ENCODE peak calls at places on chromosomes 13 and 19, in eight cellular contexts. U is HEK293T, J is endothelial cell, N is PC-3, M is astrocyte of the hippocampus, K is heart right ventricle, R is fibroblast of the aortic adventitia, V is foreskin melanocyte. G is an unnamed sample.

GRCh38 chr13:109410868-109411267 is 375.5 kb downstream of the IRS2 start:
- DNase-seq in U (no peak), J (no peak), N (no peak), M (no peak), K (no peak), R (no peak), V (no peak), G (no peak)

GRCh38 chr13:86002921-86003488 is 203.8 kb upstream of the SLITRK6 start:
- DNase-seq in U (no peak), J (no peak), N (no peak), M (no peak), K (no peak), R (no peak), V (no peak), G (no peak)

GRCh38 chr13:97976551-97977375 is 23.3 kb downstream of the IPO5 start:
- DNase-seq in U (peak; percentile 40), J (peak; percentile 38), N (no peak), M (peak; percentile 40), K (peak; percentile 7), R (no peak), V (peak; percentile 9), G (peak; percentile 16)

GRCh38 chr13:65656740-65657329 is 1573.3 kb downstream of the PCDH9 start:
- DNase-seq in U (no peak), J (no peak), N (peak; percentile 37), M (peak; percentile 24), K (no peak), R (peak; percentile 57), V (no peak), G (peak; percentile 40)

GRCh38 chr13:48531416-48532145 is 1.3 kb downstream of the RCBTB2 start:
- DNase-seq in U (no peak), J (no peak), N (no peak), M (no peak), K (no peak), R (no peak), V (peak; percentile 19), G (peak; percentile 29)

GRCh38 chr13:62085832-62086231 is 670.2 kb upstream of the PCDH20 start:
- DNase-seq in U (no peak), J (no peak), N (no peak), M (peak; percentile 5), K (no peak), R (no peak), V (no peak), G (no peak)

GRCh38 chr19:40453151-40453735 is 9.1 kb upstream of the SERTAD3 start:
- DNase-seq in U (no peak), J (no peak), N (no peak), M (no peak), K (no peak), R (no peak), V (no peak), G (no peak)

GRCh38 chr13:84645196-84646071 is 763.2 kb upstream of the SLITRK1 start:
- DNase-seq in U (no peak), J (no peak), N (no peak), M (peak; percentile 52), K (no peak), R (peak; percentile 92), V (no peak), G (peak; percentile 30)

GRCh38 chr19:38869160-38869835 is 8.8 kb downstream of the RINL start:
- DNase-seq in U (no peak), J (no peak), N (no peak), M (no peak), K (no peak), R (no peak), V (no peak), G (no peak)

GRCh38 chr19:12794196-12794921 is 3.1 kb downstream of the JUNB start:
- DNase-seq in U (no peak), J (no peak), N (peak; percentile 9), M (peak; percentile 42), K (no peak), R (peak; percentile 75), V (no peak), G (no peak)

GRCh38 chr13:80339578-80339840 is 1.4 kb downstream of the SPRY2 start:
- DNase-seq in U (peak; percentile 53), J (peak; percentile 14), N (no peak), M (peak; percentile 59), K (no peak), R (no peak), V (peak; percentile 39), G (peak; percentile 56)

GRCh38 chr19:31290926-31291590 is 58.2 kb downstream of the TSHZ3 start:
- DNase-seq in U (no peak), J (no peak), N (no peak), M (no peak), K (no peak), R (no peak), V (peak; percentile 81), G (peak; percentile 65)

GRCh38 chr19:35337081-35337983 is 8.3 kb downstream of the CD22 start:
- DNase-seq in U (no peak), J (no peak), N (no peak), M (no peak), K (no peak), R (no peak), V (no peak), G (no peak)

GRCh38 chr19:42148270-42148669 is 16.0 kb upstream of the POU2F2 start:
- DNase-seq in U (no peak), J (no peak), N (no peak), M (no peak), K (no peak), R (no peak), V (no peak), G (no peak)

GRCh38 chr19:5676711-5677110 is 3.6 kb downstream of the MICOS13 start:
- DNase-seq in U (no peak), J (no peak), N (no peak), M (no peak), K (no peak), R (no peak), V (no peak), G (no peak)

GRCh38 chr19:16737909-16738308 is 18.3 kb downstream of the NWD1 start:
- DNase-seq in U (no peak), J (no peak), N (no peak), M (no peak), K (no peak), R (peak; percentile 15), V (no peak), G (no peak)

GRCh38 chr13:53015044-53015443 is 13.6 kb upstream of the OLFM4 start:
- DNase-seq in U (no peak), J (no peak), N (no peak), M (no peak), K (no peak), R (no peak), V (no peak), G (no peak)

GRCh38 chr13:103099894-103100293 is 33.7 kb upstream of the SLC10A2 start:
- DNase-seq in U (no peak), J (no peak), N (no peak), M (no peak), K (no peak), R (no peak), V (no peak), G (no peak)

GRCh38 chr13:32427852-32428580 is at the start of gene N4BP2L1:
- DNase-seq in U (no peak), J (peak; percentile 37), N (peak; percentile 32), M (peak; percentile 74), K (peak; percentile 79), R (peak; percentile 36), V (peak; percentile 38), G (no peak)

GRCh38 chr13:110396913-110397379 is 89.9 kb downstream of the COL4A2 start:
- DNase-seq in U (no peak), J (no peak), N (peak; percentile 92), M (peak; percentile 99), K (peak; percentile 83), R (peak; percentile 100), V (peak; percentile 98), G (peak; percentile 67)

GRCh38 chr19:1238373-1239303 is 833 bp upstream of the CBARP start:
- DNase-seq in U (no peak), J (no peak), N (no peak), M (no peak), K (no peak), R (no peak), V (no peak), G (no peak)

GRCh38 chr13:88887045-88887662 is 1216.0 kb downstream of the SLITRK5 start:
- DNase-seq in U (no peak), J (no peak), N (no peak), M (no peak), K (no peak), R (no peak), V (no peak), G (peak; percentile 90)

GRCh38 chr13:105773887-105774538 is 761.4 kb downstream of the EFNB2 start:
- DNase-seq in U (no peak), J (no peak), N (peak; percentile 72), M (peak; percentile 89), K (no peak), R (no peak), V (no peak), G (peak; percentile 11)

GRCh38 chr13:35865341-35866240 is 265.6 kb downstream of the DCLK1 start:
- DNase-seq in U (no peak), J (no peak), N (no peak), M (no peak), K (no peak), R (no peak), V (no peak), G (no peak)

GRCh38 chr19:2754659-2755447 is 15.0 kb upstream of the SLC39A3 start:
- DNase-seq in U (no peak), J (no peak), N (no peak), M (no peak), K (no peak), R (no peak), V (no peak), G (no peak)

GRCh38 chr19:861756-862528 is 2.5 kb downstream of the CFD start:
- DNase-seq in U (peak; percentile 87), J (no peak), N (peak; percentile 41), M (peak; percentile 35), K (no peak), R (no peak), V (no peak), G (peak; percentile 66)

GRCh38 chr19:2043269-2043641 is 7.8 kb downstream of the MKNK2 start:
- DNase-seq in U (no peak), J (no peak), N (no peak), M (no peak), K (peak; percentile 45), R (no peak), V (no peak), G (no peak)

GRCh38 chr19:10424011-10424637 is 3.8 kb downstream of the PDE4A start:
- DNase-seq in U (peak; percentile 90), J (peak; percentile 91), N (peak; percentile 93), M (peak; percentile 86), K (peak; percentile 75), R (peak; percentile 63), V (peak; percentile 45), G (peak; percentile 68)

GRCh38 chr19:1533510-1534150 is 9.8 kb downstream of the PLK5 start:
- DNase-seq in U (no peak), J (no peak), N (no peak), M (no peak), K (no peak), R (no peak), V (no peak), G (no peak)